ENCODE peak calls at places on chromosomes 16 and 17, in six cellular contexts. M is transverse colon, N is spleen, W is progenitor cell of endocrine pancreas, C is nephron progenitor cell, O is Peyer's patch. R is an unnamed sample.

GRCh38 chr17:16215002-16215272 is 397 bp downstream of the NCOR1 start:
- DNase-seq in W (peak), M (peak), N (no peak), C (no peak), O (peak), R (no peak)

GRCh38 chr17:8125947-8126305 is 2.0 kb upstream of the HES7 start:
- DNase-seq in N (no peak), M (no peak), W (no peak), O (no peak), C (peak), R (peak)

GRCh38 chr17:11555530-11555929 is 42.7 kb upstream of the DNAH9 start:
- DNase-seq in N (no peak), M (no peak), W (no peak), O (no peak), C (no peak), R (no peak)

GRCh38 chr16:85728879-85729278 is 22.0 kb downstream of the C16orf74 start:
- DNase-seq in C (no peak), W (no peak), O (no peak), M (no peak), N (no peak), R (no peak)

GRCh38 chr17:77493238-77493812 is 352.6 kb downstream of the SEC14L1 start:
- DNase-seq in M (peak), N (peak), W (no peak), O (peak), C (no peak), R (no peak)

GRCh38 chr17:83170571-83171260 is 91.3 kb downstream of the METRNL start:
- DNase-seq in N (no peak), C (no peak), W (no peak), M (no peak), O (peak), R (no peak)

GRCh38 chr17:41098476-41098875 is 534 bp upstream of the KRTAP4-8 start:
- DNase-seq in W (no peak), M (no peak), N (no peak), O (no peak), C (no peak), R (no peak)

GRCh38 chr17:76268991-76269981 is 4.1 kb downstream of the UBALD2 start:
- DNase-seq in O (no peak), W (no peak), M (no peak), N (no peak), C (no peak), R (no peak)

GRCh38 chr17:29369831-29370735 is 20.1 kb upstream of the TAOK1 start:
- DNase-seq in M (peak), N (peak), O (peak), W (peak), C (peak), R (peak)

GRCh38 chr16:84514874-84515835 is 10.7 kb upstream of the MEAK7 start:
- DNase-seq in M (peak), C (no peak), O (peak), N (peak), W (no peak), R (peak)

GRCh38 chr17:50618941-50619340 is 15.7 kb upstream of the ABCC3 start:
- DNase-seq in O (no peak), M (no peak), W (no peak), C (no peak), N (no peak), R (no peak)

GRCh38 chr17:8250101-8250500 is 1.0 kb downstream of the PFAS start:
- DNase-seq in O (no peak), C (no peak), N (no peak), M (no peak), W (no peak), R (no peak)

GRCh38 chr16:65343556-65343955 is 221.7 kb upstream of the CDH11 start:
- DNase-seq in N (no peak), O (no peak), M (no peak), C (no peak), W (no peak), R (no peak)

GRCh38 chr17:40312131-40312731 is 3.3 kb downstream of the RARA start:
- DNase-seq in M (peak), W (no peak), N (no peak), O (peak), C (no peak), R (no peak)

GRCh38 chr17:8964801-8965393 is 610 bp downstream of the PIK3R5 start:
- DNase-seq in W (no peak), M (no peak), C (no peak), O (peak), N (peak), R (peak)

GRCh38 chr17:47929218-47930000 is 12.0 kb upstream of the PNPO start:
- DNase-seq in W (no peak), C (no peak), N (peak), O (no peak), M (no peak), R (no peak)

GRCh38 chr16:13036600-13036999 is 135.2 kb downstream of the SHISA9 start:
- DNase-seq in C (peak), O (no peak), M (no peak), W (peak), N (no peak), R (no peak)

GRCh38 chr17:45246861-45247428 is 14.9 kb downstream of the SPATA32 start:
- DNase-seq in M (no peak), W (peak), C (peak), O (peak), N (peak), R (no peak)

GRCh38 chr17:75250009-75250471 is 11.4 kb downstream of the GGA3 start:
- DNase-seq in M (peak), N (no peak), C (no peak), O (peak), W (no peak), R (peak)

GRCh38 chr16:3842994-3843393 is 37.5 kb downstream of the CREBBP start:
- DNase-seq in C (no peak), M (no peak), W (no peak), O (no peak), N (no peak), R (no peak)

GRCh38 chr16:10514369-10515055 is 65.9 kb downstream of the EMP2 start:
- DNase-seq in N (no peak), C (peak), O (peak), M (peak), W (no peak), R (no peak)

GRCh38 chr17:6415616-6416015 is 19.3 kb downstream of the AIPL1 start:
- DNase-seq in M (no peak), W (no peak), O (no peak), C (no peak), N (no peak), R (no peak)

GRCh38 chr16:56339431-56340195 is 85.7 kb downstream of the AMFR start:
- DNase-seq in M (no peak), C (no peak), O (no peak), W (no peak), N (no peak), R (no peak)

GRCh38 chr17:69506489-69506888 is 92.0 kb downstream of the MAP2K6 start:
- DNase-seq in O (no peak), W (no peak), C (no peak), M (no peak), N (no peak), R (no peak)

GRCh38 chr17:78040561-78041400 is 82.3 kb downstream of the TNRC6C start:
- DNase-seq in M (peak), C (no peak), O (peak), W (no peak), N (peak), R (no peak)

GRCh38 chr16:58628845-58629680 is 563 bp downstream of the CNOT1 start:
- DNase-seq in N (peak), C (peak), M (peak), O (peak), W (peak), R (peak)

GRCh38 chr16:49054606-49055005 is 227.0 kb downstream of the CBLN1 start:
- DNase-seq in C (no peak), O (no peak), W (no peak), N (no peak), M (no peak), R (no peak)

GRCh38 chr16:68490829-68491575 is 42.7 kb upstream of the SMPD3 start:
- DNase-seq in M (peak), W (no peak), N (no peak), C (peak), O (peak), R (no peak)

GRCh38 chr17:4329838-4330237 is 36.6 kb downstream of the UBE2G1 start:
- DNase-seq in N (no peak), C (no peak), M (no peak), O (no peak), W (no peak), R (no peak)

GRCh38 chr16:21159281-21159951 is 942 bp downstream of the LDAF1 start:
- DNase-seq in O (peak), M (peak), W (peak), N (peak), C (peak), R (peak)
- TF ChIP-seq CTCF in O (no peak), M (no peak), W (no peak), N (no peak), C (no peak), R (no peak)

GRCh38 chr16:27193300-27193990 is 9.9 kb upstream of the KDM8 start:
- DNase-seq in N (no peak), C (no peak), O (no peak), M (no peak), W (no peak), R (no peak)
- TF ChIP-seq CTCF in N (no peak), C (no peak), O (no peak), M (no peak), W (no peak), R (no peak)

DNA sequence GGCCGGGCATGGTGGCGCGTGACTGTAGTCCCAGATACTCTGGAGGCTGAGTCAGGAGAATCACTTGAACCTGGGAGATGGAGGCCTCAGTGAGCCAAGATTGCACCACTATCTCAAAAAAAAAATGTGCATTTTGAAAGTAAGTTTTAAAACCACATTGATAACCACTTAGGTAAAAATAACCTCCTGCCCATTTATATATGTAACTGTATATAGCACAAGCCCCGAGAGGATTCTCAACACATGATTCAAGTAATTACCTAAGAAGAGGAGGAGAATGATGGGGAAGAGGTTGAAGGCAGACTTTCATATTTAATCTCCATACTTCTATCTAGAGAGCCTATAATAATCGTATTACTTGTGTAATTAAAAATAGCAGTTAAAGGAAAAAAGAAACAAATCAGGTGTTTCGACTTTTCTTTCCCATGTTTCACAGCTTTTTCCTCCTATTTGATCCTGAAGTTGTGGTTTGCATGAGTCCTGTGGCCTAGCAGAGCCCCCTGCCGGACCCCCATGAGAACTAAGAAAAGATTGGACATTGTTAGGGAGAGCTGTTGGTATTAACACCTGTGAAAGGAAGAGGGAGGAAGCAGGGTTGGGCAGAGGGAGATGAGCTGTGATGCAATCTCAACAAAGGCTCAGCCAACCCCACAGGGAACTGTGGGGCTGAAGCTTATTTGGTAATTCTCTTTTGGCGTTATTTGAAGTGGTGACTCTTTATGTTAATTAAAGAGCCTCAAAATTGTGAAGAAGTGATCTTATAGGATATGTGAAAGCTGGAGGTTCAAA is 22.1 kb downstream of the PMFBP1 start:
- DNase-seq in M (no peak), O (no peak), N (no peak), W (no peak), C (peak), R (no peak)
- TF ChIP-seq CTCF in M (no peak), O (no peak), N (no peak), W (peak), C (peak), R (no peak)

GRCh38 chr17:18950944-18951905 is 740 bp upstream of the SLC5A10 start:
- DNase-seq in O (peak), N (peak), C (no peak), W (no peak), M (no peak), R (no peak)

GRCh38 chr17:18954321-18954720 is 2.4 kb downstream of the SLC5A10 start:
- DNase-seq in M (no peak), O (no peak), C (no peak), N (peak), W (no peak), R (no peak)

GRCh38 chr17:18949566-18949965 is 2.4 kb upstream of the SLC5A10 start:
- DNase-seq in M (no peak), O (peak), N (no peak), W (no peak), C (no peak), R (no peak)

GRCh38 chr17:18953231-18953728 is 1.3 kb downstream of the SLC5A10 start:
- DNase-seq in N (peak), W (no peak), C (no peak), O (no peak), M (no peak), R (no peak)

GRCh38 chr17:18951941-18952842 is at the start of gene SLC5A10:
- DNase-seq in C (no peak), N (peak), O (peak), W (no peak), M (no peak), R (no peak)
- TF ChIP-seq CTCF in C (no peak), N (no peak), O (no peak), W (peak), M (peak), R (no peak)

DNA sequence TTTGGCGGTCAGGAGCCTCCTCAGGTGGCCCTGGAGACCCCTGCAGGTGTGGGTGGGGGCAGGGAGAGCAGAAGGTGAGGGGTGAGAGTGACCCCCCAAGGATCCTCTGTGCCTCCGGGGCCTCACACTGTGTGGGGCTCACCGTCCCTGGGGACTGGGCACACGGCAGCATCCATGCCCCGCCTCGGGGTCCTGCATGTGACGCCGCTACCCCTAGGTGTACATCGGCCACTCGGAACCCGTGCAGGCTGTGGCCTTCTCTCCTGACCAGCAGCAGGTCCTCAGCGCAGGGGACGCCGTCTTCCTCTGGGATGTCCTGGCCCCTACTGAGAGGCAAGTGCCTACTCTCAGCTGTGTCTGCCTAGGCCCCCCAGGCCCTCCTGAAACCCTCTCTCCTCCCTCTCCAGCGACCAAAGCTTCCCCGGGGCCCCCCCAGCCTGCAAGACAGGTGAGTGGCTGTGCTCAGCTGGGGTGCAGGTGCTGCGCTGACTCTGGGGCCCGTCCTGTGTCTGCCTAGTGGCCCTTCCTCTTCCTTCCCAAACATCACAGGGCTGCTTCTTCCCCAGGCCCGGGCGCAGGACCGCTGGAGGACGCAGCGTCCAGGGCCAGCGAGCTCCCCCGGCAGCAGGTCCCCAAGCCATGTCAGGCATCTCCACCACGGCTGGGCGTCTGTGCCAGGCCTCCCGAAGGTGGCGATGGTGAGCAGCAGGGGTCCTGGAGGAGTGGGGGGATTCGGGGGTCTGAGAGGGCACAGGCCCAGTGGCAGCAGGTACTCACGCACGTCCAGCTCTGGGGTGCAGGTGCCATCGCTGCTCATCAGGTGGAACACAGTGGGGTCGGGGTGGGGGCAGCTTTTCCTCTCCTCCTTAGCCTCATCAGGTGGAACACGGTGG is 9.0 kb upstream of the RHOT2 start:
- DNase-seq in C (no peak), N (no peak), M (no peak), W (no peak), O (no peak), R (no peak)
- TF ChIP-seq CTCF in C (peak), N (no peak), M (no peak), W (no peak), O (no peak), R (no peak)

R was measured in activated B cell treated with CpG ODN at 0.5 μM for 24 hours.